ENCODE peak calls at places on chromosomes 7 and 10, in seven cellular contexts. One of them, this sample, is unnamed.

GRCh38 chr7:151120896-151121295 is 34.6 kb downstream of the AGAP3 start:
- DNase-seq in mammary epithelial cell: no peak
- DNase-seq in neuronal stem cell: no peak
- DNase-seq in right atrium auricular region: no peak
- DNase-seq in pancreas: no peak
- DNase-seq in substantia nigra: peak; percentile 42
- DNase-seq in CD4-positive, CD25-positive, alpha-beta regulatory T cell: no peak
- DNase-seq in this sample: no peak

GRCh38 chr10:5291501-5292195 is 73.1 kb upstream of the UCN3 start:
- DNase-seq in mammary epithelial cell: peak; percentile 96
- DNase-seq in neuronal stem cell: no peak
- DNase-seq in right atrium auricular region: peak; percentile 89
- DNase-seq in pancreas: no peak
- DNase-seq in substantia nigra: no peak
- DNase-seq in CD4-positive, CD25-positive, alpha-beta regulatory T cell: peak; percentile 66
- DNase-seq in this sample: peak; percentile 28

GRCh38 chr10:97163141-97163540 is 22.6 kb downstream of the SLIT1 start:
- DNase-seq in mammary epithelial cell: no peak
- DNase-seq in neuronal stem cell: no peak
- DNase-seq in right atrium auricular region: no peak
- DNase-seq in pancreas: no peak
- DNase-seq in substantia nigra: no peak
- DNase-seq in CD4-positive, CD25-positive, alpha-beta regulatory T cell: no peak
- DNase-seq in this sample: no peak

GRCh38 chr7:31814187-31814586 is 127.2 kb downstream of the PPP1R17 start:
- DNase-seq in mammary epithelial cell: no peak
- DNase-seq in neuronal stem cell: no peak
- DNase-seq in right atrium auricular region: no peak
- DNase-seq in pancreas: no peak
- DNase-seq in substantia nigra: no peak
- DNase-seq in CD4-positive, CD25-positive, alpha-beta regulatory T cell: no peak
- DNase-seq in this sample: no peak

GRCh38 chr10:130495116-130495862 is 359.1 kb downstream of the GLRX3 start:
- DNase-seq in mammary epithelial cell: no peak
- DNase-seq in neuronal stem cell: no peak
- DNase-seq in right atrium auricular region: no peak
- DNase-seq in pancreas: no peak
- DNase-seq in substantia nigra: no peak
- DNase-seq in CD4-positive, CD25-positive, alpha-beta regulatory T cell: no peak
- DNase-seq in this sample: peak; percentile 32

GRCh38 chr7:48083114-48083830 is 5.8 kb upstream of the UPP1 start:
- DNase-seq in mammary epithelial cell: peak; percentile 59
- DNase-seq in neuronal stem cell: no peak
- DNase-seq in right atrium auricular region: no peak
- DNase-seq in pancreas: no peak
- DNase-seq in substantia nigra: no peak
- DNase-seq in CD4-positive, CD25-positive, alpha-beta regulatory T cell: peak; percentile 27
- DNase-seq in this sample: peak; percentile 63

GRCh38 chr10:42992957-42993390 is 83.9 kb upstream of the RET start:
- DNase-seq in mammary epithelial cell: no peak
- DNase-seq in neuronal stem cell: no peak
- DNase-seq in right atrium auricular region: no peak
- DNase-seq in pancreas: no peak
- DNase-seq in substantia nigra: no peak
- DNase-seq in CD4-positive, CD25-positive, alpha-beta regulatory T cell: no peak
- DNase-seq in this sample: peak; percentile 39

GRCh38 chr7:142774826-142775225 is 4.1 kb downstream of the PRSS2 start:
- DNase-seq in mammary epithelial cell: no peak
- DNase-seq in neuronal stem cell: no peak
- DNase-seq in right atrium auricular region: no peak
- DNase-seq in pancreas: peak; percentile 80
- DNase-seq in substantia nigra: no peak
- DNase-seq in CD4-positive, CD25-positive, alpha-beta regulatory T cell: no peak
- DNase-seq in this sample: no peak

GRCh38 chr10:10758306-10758705 is 259.4 kb upstream of the CELF2 start:
- DNase-seq in mammary epithelial cell: no peak
- DNase-seq in neuronal stem cell: no peak
- DNase-seq in right atrium auricular region: no peak
- DNase-seq in pancreas: no peak
- DNase-seq in substantia nigra: no peak
- DNase-seq in CD4-positive, CD25-positive, alpha-beta regulatory T cell: no peak
- DNase-seq in this sample: no peak

GRCh38 chr7:117858731-117859130 is 14.5 kb downstream of the CTTNBP2 start:
- DNase-seq in mammary epithelial cell: peak; percentile 16
- DNase-seq in neuronal stem cell: no peak
- DNase-seq in right atrium auricular region: no peak
- DNase-seq in pancreas: no peak
- DNase-seq in substantia nigra: no peak
- DNase-seq in CD4-positive, CD25-positive, alpha-beta regulatory T cell: no peak
- DNase-seq in this sample: no peak

GRCh38 chr7:158266817-158267736 is 320.5 kb downstream of the PTPRN2 start:
- DNase-seq in mammary epithelial cell: no peak
- DNase-seq in neuronal stem cell: no peak
- DNase-seq in right atrium auricular region: no peak
- DNase-seq in pancreas: no peak
- DNase-seq in substantia nigra: no peak
- DNase-seq in CD4-positive, CD25-positive, alpha-beta regulatory T cell: no peak
- DNase-seq in this sample: peak; percentile 76

GRCh38 chr10:131790021-131790420 is 110.8 kb upstream of the PPP2R2D start:
- DNase-seq in mammary epithelial cell: no peak
- DNase-seq in neuronal stem cell: no peak
- DNase-seq in right atrium auricular region: no peak
- DNase-seq in pancreas: no peak
- DNase-seq in substantia nigra: no peak
- DNase-seq in CD4-positive, CD25-positive, alpha-beta regulatory T cell: no peak
- DNase-seq in this sample: no peak

GRCh38 chr7:69295971-69296370 is 302.3 kb upstream of the AUTS2 start:
- DNase-seq in mammary epithelial cell: no peak
- DNase-seq in neuronal stem cell: no peak
- DNase-seq in right atrium auricular region: no peak
- DNase-seq in pancreas: no peak
- DNase-seq in substantia nigra: no peak
- DNase-seq in CD4-positive, CD25-positive, alpha-beta regulatory T cell: no peak
- DNase-seq in this sample: no peak

GRCh38 chr7:11315687-11316258 is 342.1 kb downstream of the PHF14 start:
- DNase-seq in mammary epithelial cell: no peak
- DNase-seq in neuronal stem cell: no peak
- DNase-seq in right atrium auricular region: no peak
- DNase-seq in pancreas: no peak
- DNase-seq in substantia nigra: no peak
- DNase-seq in CD4-positive, CD25-positive, alpha-beta regulatory T cell: no peak
- DNase-seq in this sample: no peak

GRCh38 chr10:132054564-132054963 is 11.2 kb upstream of the JAKMIP3 start:
- DNase-seq in mammary epithelial cell: no peak
- DNase-seq in neuronal stem cell: no peak
- DNase-seq in right atrium auricular region: no peak
- DNase-seq in pancreas: no peak
- DNase-seq in substantia nigra: no peak
- DNase-seq in CD4-positive, CD25-positive, alpha-beta regulatory T cell: no peak
- DNase-seq in this sample: no peak

GRCh38 chr7:3955751-3956696 is 655.0 kb downstream of the SDK1 start:
- DNase-seq in mammary epithelial cell: peak; percentile 95
- DNase-seq in neuronal stem cell: no peak
- DNase-seq in right atrium auricular region: no peak
- DNase-seq in pancreas: no peak
- DNase-seq in substantia nigra: no peak
- DNase-seq in CD4-positive, CD25-positive, alpha-beta regulatory T cell: no peak
- DNase-seq in this sample: no peak

GRCh38 chr7:587769-588168 is 68.1 kb upstream of the PDGFA start:
- DNase-seq in mammary epithelial cell: no peak
- DNase-seq in neuronal stem cell: no peak
- DNase-seq in right atrium auricular region: no peak
- DNase-seq in pancreas: no peak
- DNase-seq in substantia nigra: no peak
- DNase-seq in CD4-positive, CD25-positive, alpha-beta regulatory T cell: no peak
- DNase-seq in this sample: no peak

GRCh38 chr10:69938541-69938991 is 114.1 kb upstream of the MACROH2A2 start:
- DNase-seq in mammary epithelial cell: no peak
- DNase-seq in neuronal stem cell: no peak
- DNase-seq in right atrium auricular region: no peak
- DNase-seq in pancreas: peak; percentile 24
- DNase-seq in substantia nigra: no peak
- DNase-seq in CD4-positive, CD25-positive, alpha-beta regulatory T cell: no peak
- DNase-seq in this sample: no peak

GRCh38 chr7:130352335-130353074 is 7.9 kb downstream of the CPA5 start:
- DNase-seq in mammary epithelial cell: peak; percentile 57
- DNase-seq in neuronal stem cell: no peak
- DNase-seq in right atrium auricular region: no peak
- DNase-seq in pancreas: no peak
- DNase-seq in substantia nigra: no peak
- DNase-seq in CD4-positive, CD25-positive, alpha-beta regulatory T cell: no peak
- DNase-seq in this sample: no peak

GRCh38 chr7:6448943-6449543 is 1.3 kb upstream of the DAGLB start:
- DNase-seq in mammary epithelial cell: no peak
- DNase-seq in neuronal stem cell: no peak
- DNase-seq in right atrium auricular region: no peak
- DNase-seq in pancreas: peak; percentile 47
- DNase-seq in substantia nigra: no peak
- DNase-seq in CD4-positive, CD25-positive, alpha-beta regulatory T cell: no peak
- DNase-seq in this sample: no peak

DNA sequence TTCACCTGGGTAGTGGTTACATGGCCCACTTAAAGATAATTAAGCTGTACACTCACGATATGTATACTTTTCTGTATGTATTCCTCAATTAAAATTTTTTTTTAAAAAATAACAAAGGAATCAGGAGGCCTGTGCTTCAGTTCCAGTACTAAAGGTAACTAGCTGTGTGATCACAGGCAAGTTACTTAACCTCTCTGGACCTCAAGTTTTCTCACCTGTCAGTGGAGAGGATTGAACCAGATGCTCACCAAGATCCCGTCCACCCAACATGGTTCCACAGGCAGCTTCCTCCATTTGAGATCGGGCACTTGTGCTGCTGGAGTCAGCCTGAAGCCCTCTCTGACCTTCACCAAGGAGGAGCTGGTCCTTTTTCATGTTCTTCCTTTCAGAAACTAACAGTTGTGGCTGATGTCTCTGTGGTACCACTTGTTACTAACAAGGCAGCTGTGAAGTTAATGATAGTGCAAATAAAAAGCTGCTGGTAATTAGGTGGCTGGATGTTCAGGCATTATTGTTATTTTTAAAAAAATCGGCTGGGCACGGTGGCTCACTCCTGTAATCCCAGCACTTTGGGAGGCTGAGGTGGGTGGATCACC is 29.4 kb upstream of the SMNDC1 start:
- DNase-seq in mammary epithelial cell: no peak
- DNase-seq in neuronal stem cell: no peak
- DNase-seq in right atrium auricular region: no peak
- DNase-seq in pancreas: no peak
- DNase-seq in substantia nigra: no peak
- DNase-seq in CD4-positive, CD25-positive, alpha-beta regulatory T cell: no peak
- DNase-seq in this sample: no peak
- H3K27ac ChIP-seq in mammary epithelial cell: no peak overlapping the region
- H3K27ac ChIP-seq in neuronal stem cell: no peak overlapping the region
- H3K27ac ChIP-seq in right atrium auricular region: no peak overlapping the region
- H3K27ac ChIP-seq in pancreas: no peak overlapping the region
- H3K27ac ChIP-seq in substantia nigra: no peak overlapping the region
- H3K27ac ChIP-seq in CD4-positive, CD25-positive, alpha-beta regulatory T cell: no peak overlapping the region
- H3K27ac ChIP-seq in this sample: no peak overlapping the region

DNA sequence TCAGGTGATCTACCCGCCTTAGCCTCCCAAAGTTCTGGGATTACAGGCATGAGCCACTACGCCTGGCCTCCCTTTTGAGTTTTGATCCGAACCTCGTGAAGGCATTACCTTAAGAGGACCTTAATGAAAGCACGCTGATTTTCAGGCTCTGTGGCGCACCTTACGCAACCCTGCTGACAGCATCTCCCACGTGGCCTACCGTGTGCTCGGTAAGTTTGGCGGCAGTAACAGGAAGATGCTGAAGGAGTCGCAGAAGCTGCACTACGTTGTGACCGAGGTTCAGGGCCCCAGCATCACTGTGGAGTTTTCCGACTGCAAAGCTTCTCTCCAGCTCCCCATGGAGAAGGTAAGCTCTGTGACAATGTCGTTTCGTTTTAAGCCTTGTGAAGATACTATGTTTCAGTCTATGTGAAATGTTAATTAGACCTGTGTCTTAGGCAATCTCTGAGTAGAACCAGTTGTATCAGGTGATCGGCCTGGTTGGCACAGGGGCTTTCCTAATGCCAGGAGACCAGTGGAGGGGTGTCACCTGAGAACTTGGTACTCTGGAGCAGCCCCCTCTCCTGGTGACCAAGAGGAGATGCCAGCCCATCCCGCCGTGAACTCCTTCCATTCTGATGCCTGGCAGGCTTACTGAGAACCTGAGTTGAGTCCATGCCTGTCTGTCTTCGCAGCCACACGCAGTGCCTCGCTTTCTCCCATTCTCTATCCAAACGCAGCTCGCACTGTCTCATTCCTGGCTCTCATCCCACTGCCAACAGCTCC is 43.5 kb downstream of the TRRAP start:
- DNase-seq in mammary epithelial cell: no peak
- DNase-seq in neuronal stem cell: no peak
- DNase-seq in right atrium auricular region: no peak
- DNase-seq in pancreas: no peak
- DNase-seq in substantia nigra: no peak
- DNase-seq in CD4-positive, CD25-positive, alpha-beta regulatory T cell: no peak
- DNase-seq in this sample: no peak
- H3K27ac ChIP-seq in mammary epithelial cell: no peak overlapping the region
- H3K27ac ChIP-seq in neuronal stem cell: no peak overlapping the region
- H3K27ac ChIP-seq in right atrium auricular region: no peak overlapping the region
- H3K27ac ChIP-seq in pancreas: no peak overlapping the region
- H3K27ac ChIP-seq in substantia nigra: no peak overlapping the region
- H3K27ac ChIP-seq in CD4-positive, CD25-positive, alpha-beta regulatory T cell: no peak overlapping the region
- H3K27ac ChIP-seq in this sample: no peak overlapping the region

DNA sequence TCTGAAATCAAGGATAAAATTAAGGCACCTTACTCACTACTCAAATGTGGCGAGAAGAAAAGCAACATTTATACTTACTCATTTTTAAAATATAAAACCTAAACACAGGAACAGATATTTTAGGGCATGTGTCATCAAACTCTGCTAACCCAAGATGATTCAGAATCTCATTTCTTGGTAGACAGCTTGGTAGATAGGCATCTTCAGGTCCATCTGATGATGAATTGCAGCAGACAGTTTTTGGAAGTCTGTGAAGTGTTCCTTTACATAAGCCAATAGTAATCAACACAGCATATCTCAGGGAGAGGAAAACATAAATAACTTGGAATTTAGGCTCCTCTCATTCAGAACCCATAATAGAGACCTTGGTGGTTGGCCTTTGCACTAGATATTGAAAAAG is 3.4 kb downstream of the HIPK2 start:
- DNase-seq in mammary epithelial cell: peak; percentile 85
- DNase-seq in neuronal stem cell: no peak
- DNase-seq in right atrium auricular region: no peak
- DNase-seq in pancreas: no peak
- DNase-seq in substantia nigra: no peak
- DNase-seq in CD4-positive, CD25-positive, alpha-beta regulatory T cell: no peak
- DNase-seq in this sample: no peak
- H3K27ac ChIP-seq in mammary epithelial cell: peak overlapping the region; percentile 37
- H3K27ac ChIP-seq in neuronal stem cell: no peak overlapping the region
- H3K27ac ChIP-seq in right atrium auricular region: peak overlapping the region; percentile 96
- H3K27ac ChIP-seq in pancreas: no peak overlapping the region
- H3K27ac ChIP-seq in substantia nigra: peak overlapping the region; percentile 35
- H3K27ac ChIP-seq in CD4-positive, CD25-positive, alpha-beta regulatory T cell: no peak overlapping the region
- H3K27ac ChIP-seq in this sample: no peak overlapping the region

GRCh38 chr7:66296555-66296954 is 91.4 kb downstream of the TPST1 start:
- DNase-seq in mammary epithelial cell: peak; percentile 42
- DNase-seq in neuronal stem cell: no peak
- DNase-seq in right atrium auricular region: no peak
- DNase-seq in pancreas: no peak
- DNase-seq in substantia nigra: no peak
- DNase-seq in CD4-positive, CD25-positive, alpha-beta regulatory T cell: no peak
- DNase-seq in this sample: no peak
- H3K27ac ChIP-seq in mammary epithelial cell: peak overlapping the region; percentile 74
- H3K27ac ChIP-seq in neuronal stem cell: no peak overlapping the region
- H3K27ac ChIP-seq in right atrium auricular region: no peak overlapping the region
- H3K27ac ChIP-seq in pancreas: no peak overlapping the region
- H3K27ac ChIP-seq in substantia nigra: no peak overlapping the region
- H3K27ac ChIP-seq in CD4-positive, CD25-positive, alpha-beta regulatory T cell: no peak overlapping the region
- H3K27ac ChIP-seq in this sample: no peak overlapping the region